ENCODE peak calls at places on chromosomes 3 and 15, in ten cellular contexts. I is MG63, T is body of pancreas, W is fibroblast of pulmonary artery, Z is neural progenitor cell, D is Peyer's patch, M is pancreas, N is GM06990, C is fibroblast of the aortic adventitia, A is heart left ventricle. O is an unnamed sample.

GRCh38 chr3:142656595-142656994 is 60.4 kb downstream of the PLS1 start:
- DNase-seq in I (no peak), T (no peak), W (no peak), Z (no peak), D (no peak), M (no peak), N (no peak), C (no peak), A (no peak), O (no peak)

GRCh38 chr3:45936261-45936660 is 7.0 kb upstream of the CXCR6 start:
- DNase-seq in I (no peak), T (no peak), W (no peak), Z (no peak), D (no peak), M (no peak), N (no peak), C (no peak), A (no peak), O (no peak)

GRCh38 chr15:57827021-57827420 is 120.5 kb downstream of the POLR2M start:
- DNase-seq in I (no peak), T (no peak), W (peak; percentile 14), Z (no peak), D (no peak), M (no peak), N (peak; percentile 1), C (no peak), A (no peak), O (no peak)

GRCh38 chr3:31275038-31275562 is 257.6 kb upstream of the STT3B start:
- DNase-seq in I (no peak), T (peak; percentile 25), W (peak; percentile 93), Z (no peak), D (no peak), M (peak; percentile 24), N (no peak), C (peak; percentile 42), A (no peak), O (no peak)

GRCh38 chr3:120824613-120825012 is 82.1 kb downstream of the GTF2E1 start:
- DNase-seq in I (no peak), T (no peak), W (no peak), Z (no peak), D (no peak), M (no peak), N (no peak), C (no peak), A (no peak), O (no peak)

GRCh38 chr15:58369261-58369699 is 62.5 kb upstream of the LIPC start:
- DNase-seq in I (peak; percentile 40), T (no peak), W (peak; percentile 53), Z (no peak), D (no peak), M (no peak), N (no peak), C (peak; percentile 49), A (no peak), O (no peak)

GRCh38 chr3:13204177-13204581 is 130.9 kb upstream of the IQSEC1 start:
- DNase-seq in I (no peak), T (no peak), W (no peak), Z (no peak), D (no peak), M (no peak), N (no peak), C (no peak), A (no peak), O (no peak)

GRCh38 chr15:90412356-90413194 is 24.5 kb downstream of the IQGAP1 start:
- DNase-seq in I (no peak), T (peak; percentile 49), W (peak; percentile 80), Z (no peak), D (peak; percentile 63), M (no peak), N (no peak), C (peak; percentile 90), A (no peak), O (no peak)

GRCh38 chr3:76965122-76965725 is 74.7 kb upstream of the ROBO2 start:
- DNase-seq in I (no peak), T (no peak), W (no peak), Z (no peak), D (no peak), M (no peak), N (no peak), C (no peak), A (no peak), O (no peak)

GRCh38 chr15:66751579-66751978 is 49.5 kb downstream of the SMAD6 start:
- DNase-seq in I (peak; percentile 58), T (peak; percentile 57), W (no peak), Z (no peak), D (no peak), M (peak; percentile 42), N (no peak), C (no peak), A (no peak), O (no peak)

GRCh38 chr3:106198828-106199194 is 330.0 kb upstream of the CBLB start:
- DNase-seq in I (no peak), T (no peak), W (no peak), Z (no peak), D (no peak), M (no peak), N (no peak), C (peak; percentile 78), A (no peak), O (no peak)

GRCh38 chr3:188154758-188155574 is 1.0 kb downstream of the LPP start:
- DNase-seq in I (no peak), T (no peak), W (peak; percentile 30), Z (no peak), D (no peak), M (no peak), N (no peak), C (peak; percentile 50), A (no peak), O (no peak)

GRCh38 chr3:50157821-50158556 is 2.9 kb downstream of the SEMA3F start:
- DNase-seq in I (peak; percentile 83), T (no peak), W (peak; percentile 31), Z (no peak), D (no peak), M (no peak), N (no peak), C (peak; percentile 33), A (no peak), O (no peak)

GRCh38 chr3:194296448-194296831 is 54.7 kb downstream of the CPN2 start:
- DNase-seq in I (peak; percentile 70), T (peak; percentile 82), W (peak; percentile 94), Z (peak; percentile 76), D (no peak), M (peak; percentile 83), N (no peak), C (peak; percentile 92), A (no peak), O (no peak)

GRCh38 chr3:11604139-11604895 is 39.4 kb downstream of the VGLL4 start:
- DNase-seq in I (peak; percentile 53), T (no peak), W (peak; percentile 80), Z (no peak), D (no peak), M (no peak), N (no peak), C (peak; percentile 92), A (no peak), O (no peak)
- H3K4me3 ChIP-seq in I (no peak overlapping the region), T (no peak overlapping the region), W (no peak overlapping the region), Z (no peak overlapping the region), D (no peak overlapping the region), M (no peak overlapping the region), N (no peak overlapping the region), C (peak overlapping the region; percentile 29), A (no peak overlapping the region), O (no peak overlapping the region)

DNA sequence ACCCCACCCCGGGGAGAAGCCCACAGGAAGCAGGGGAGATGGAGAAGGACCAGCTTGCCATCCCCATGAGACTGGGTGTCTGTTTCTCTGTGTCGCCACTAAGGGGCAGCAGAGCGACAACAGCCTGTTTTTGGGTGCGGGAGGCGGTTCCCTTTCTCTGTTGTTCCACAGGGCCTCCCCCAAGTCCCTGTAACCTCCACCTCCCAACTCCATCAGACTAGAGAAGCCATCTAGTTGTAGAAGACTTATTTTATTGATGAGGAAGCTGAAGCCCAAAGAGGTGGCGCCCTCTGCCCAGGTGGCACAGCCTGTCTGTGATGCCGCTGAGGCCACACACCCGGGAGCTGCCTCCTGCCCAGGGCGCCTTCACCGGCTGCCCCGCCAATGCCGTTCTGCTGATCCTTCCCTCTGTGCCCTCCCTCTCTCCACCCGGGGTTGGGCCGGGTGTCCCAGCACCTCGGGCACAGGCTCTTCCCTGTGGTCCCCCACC is 3.9 kb upstream of the CCDC9B start:
- DNase-seq in I (peak; percentile 53), T (peak; percentile 73), W (peak; percentile 75), Z (peak; percentile 72), D (peak; percentile 62), M (peak; percentile 65), N (no peak), C (peak; percentile 65), A (no peak), O (no peak)
- H3K4me3 ChIP-seq in I (no peak overlapping the region), T (no peak overlapping the region), W (no peak overlapping the region), Z (no peak overlapping the region), D (peak overlapping the region; percentile 31), M (no peak overlapping the region), N (no peak overlapping the region), C (no peak overlapping the region), A (no peak overlapping the region), O (no peak overlapping the region)

DNA sequence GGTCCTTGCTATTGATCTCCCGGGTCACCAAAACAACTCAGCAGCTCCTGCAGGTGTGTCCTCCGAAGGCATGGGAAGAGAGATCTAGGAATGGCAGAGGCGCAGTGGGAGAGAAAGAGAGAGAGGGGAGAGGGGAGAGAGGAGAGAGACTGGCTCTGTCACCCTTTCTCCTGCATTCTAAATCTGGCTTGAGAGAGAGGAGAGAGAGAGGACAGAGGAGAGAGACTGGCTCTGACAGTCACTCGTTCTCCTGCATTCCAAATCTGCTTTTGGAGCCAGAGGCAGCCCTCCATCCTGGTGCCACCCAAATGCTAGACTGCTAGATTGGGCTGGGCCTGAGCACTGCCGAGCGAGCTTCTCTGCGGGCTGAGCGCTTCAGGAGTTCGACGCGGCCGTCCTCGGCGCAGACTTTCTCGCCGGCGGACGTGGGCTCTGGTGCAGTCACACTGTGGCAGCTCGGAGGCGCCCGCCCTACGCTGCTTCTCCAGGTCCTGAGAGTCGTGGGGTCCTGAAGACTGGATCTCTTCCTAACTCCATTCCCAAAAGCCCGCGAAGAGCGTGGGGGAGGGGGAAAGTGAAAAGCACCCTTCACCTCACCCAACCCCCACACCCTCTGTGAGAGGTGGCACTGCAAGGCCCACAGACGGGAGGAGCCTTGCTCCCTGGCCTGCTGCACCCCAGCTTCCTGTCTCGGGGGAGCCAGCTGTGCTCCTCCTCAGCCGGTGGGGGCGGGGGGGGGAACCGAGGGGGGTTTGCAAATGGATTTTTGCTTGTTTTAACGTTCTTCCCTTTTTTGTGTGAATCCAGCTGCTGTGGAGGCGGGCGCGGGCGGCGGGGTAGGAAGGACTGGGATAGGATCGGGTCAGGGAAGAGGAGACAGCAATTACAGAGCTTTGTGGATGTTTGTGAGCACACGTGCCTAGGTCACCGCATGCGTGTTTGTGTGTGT is 222.3 kb downstream of the MEIS2 start:
- DNase-seq in I (no peak), T (no peak), W (no peak), Z (peak; percentile 57), D (no peak), M (no peak), N (peak; percentile 51), C (no peak), A (peak; percentile 31), O (no peak)
- H3K4me3 ChIP-seq in I (no peak overlapping the region), T (no peak overlapping the region), W (no peak overlapping the region), Z (peak overlapping the region; percentile 44), D (no peak overlapping the region), M (no peak overlapping the region), N (no peak overlapping the region), C (no peak overlapping the region), A (peak overlapping the region; percentile 34), O (peak overlapping the region; percentile 56)

DNA sequence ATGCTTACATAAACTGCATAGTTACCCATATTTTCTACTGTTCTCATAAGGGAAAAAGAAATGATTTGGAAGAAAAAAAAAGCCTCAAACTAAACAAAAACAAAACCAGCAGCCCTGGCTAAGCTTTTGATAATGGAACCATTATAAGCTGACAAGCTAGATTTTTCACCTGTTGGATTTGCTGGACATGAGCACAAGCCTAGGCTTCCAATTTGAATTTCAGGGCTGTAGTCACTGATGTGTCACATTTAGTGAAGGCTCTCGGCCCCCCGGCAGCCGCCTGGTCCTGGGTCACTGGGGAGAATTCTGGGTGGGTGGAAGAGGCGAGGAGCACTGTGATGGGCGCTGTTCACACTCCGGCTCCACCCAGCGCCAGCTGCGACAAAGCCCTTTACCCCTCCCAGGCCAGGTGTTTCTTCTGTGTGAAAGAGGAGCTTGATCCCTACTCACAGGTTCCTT is 4.6 kb downstream of the FBXL22 start:
- DNase-seq in I (no peak), T (peak; percentile 53), W (no peak), Z (no peak), D (peak; percentile 59), M (peak; percentile 51), N (peak; percentile 52), C (no peak), A (no peak), O (no peak)
- H3K4me3 ChIP-seq in I (peak overlapping the region; percentile 74), T (peak overlapping the region; percentile 52), W (peak overlapping the region; percentile 77), Z (peak overlapping the region; percentile 62), D (peak overlapping the region; percentile 79), M (peak overlapping the region; percentile 60), N (peak overlapping the region; percentile 83), C (peak overlapping the region; percentile 80), A (peak overlapping the region; percentile 65), O (peak overlapping the region; percentile 81)

O was measured in left ventricle myocardium inferior.